ENCODE peak calls at places on chromosome 20, in six cellular contexts. U is IMR-90, M is H1, F is mesendoderm, P is neuronal stem cell, S is trophoblast cell. Q is an unnamed sample.
A peak's percentile ranks its signal among the peaks of the same experiment; 100 is the strongest.

GRCh38 chr20:18412202-18412901 is 54.5 kb downstream of the DZANK1 start:
- DNase-seq in S (no peak), P (no peak), M (no peak), F (peak; percentile 28), U (no peak), Q (no peak)

GRCh38 chr20:41125530-41126457 is 11.5 kb upstream of the PLCG1 start:
- DNase-seq in M (no peak), U (no peak), S (no peak), F (no peak), P (no peak), Q (no peak)

GRCh38 chr20:25158043-25158442 is 37.5 kb upstream of the ENTPD6 start:
- DNase-seq in S (no peak), M (no peak), F (no peak), U (no peak), P (no peak), Q (no peak)

GRCh38 chr20:5895626-5896025 is 54.7 kb downstream of the TRMT6 start:
- DNase-seq in F (no peak), P (no peak), M (no peak), U (no peak), S (no peak), Q (no peak)

GRCh38 chr20:8414611-8415274 is 282.7 kb downstream of the PLCB1 start:
- DNase-seq in M (no peak), P (no peak), U (peak; percentile 78), S (no peak), F (no peak), Q (peak; percentile 65)

GRCh38 chr20:57620274-57620990 is at the start of gene ZBP1:
- DNase-seq in F (no peak), S (no peak), P (no peak), U (no peak), M (no peak), Q (no peak)

GRCh38 chr20:39302312-39302711 is 340.2 kb downstream of the DHX35 start:
- DNase-seq in P (no peak), U (no peak), F (no peak), S (no peak), M (no peak), Q (no peak)

GRCh38 chr20:37651932-37652331 is 41.9 kb upstream of the CTNNBL1 start:
- DNase-seq in S (peak; percentile 31), F (peak; percentile 66), P (peak; percentile 59), U (no peak), M (peak; percentile 34), Q (no peak)

GRCh38 chr20:10167025-10167424 is 51.6 kb upstream of the SNAP25 start:
- DNase-seq in F (no peak), U (no peak), M (no peak), S (no peak), P (no peak), Q (no peak)

GRCh38 chr20:59939879-59940128 is 301 bp downstream of the PPP1R3D start:
- DNase-seq in S (peak; percentile 36), M (no peak), P (no peak), F (no peak), U (peak; percentile 4), Q (no peak)

GRCh38 chr20:37290158-37290810 is 829 bp downstream of the MANBAL start:
- DNase-seq in M (no peak), P (no peak), S (no peak), U (no peak), F (no peak), Q (no peak)

GRCh38 chr20:5316188-5317158 is at the start of gene PROKR2:
- DNase-seq in M (peak; percentile 17), F (peak; percentile 78), P (peak; percentile 61), U (no peak), S (no peak), Q (peak; percentile 4)

DNA sequence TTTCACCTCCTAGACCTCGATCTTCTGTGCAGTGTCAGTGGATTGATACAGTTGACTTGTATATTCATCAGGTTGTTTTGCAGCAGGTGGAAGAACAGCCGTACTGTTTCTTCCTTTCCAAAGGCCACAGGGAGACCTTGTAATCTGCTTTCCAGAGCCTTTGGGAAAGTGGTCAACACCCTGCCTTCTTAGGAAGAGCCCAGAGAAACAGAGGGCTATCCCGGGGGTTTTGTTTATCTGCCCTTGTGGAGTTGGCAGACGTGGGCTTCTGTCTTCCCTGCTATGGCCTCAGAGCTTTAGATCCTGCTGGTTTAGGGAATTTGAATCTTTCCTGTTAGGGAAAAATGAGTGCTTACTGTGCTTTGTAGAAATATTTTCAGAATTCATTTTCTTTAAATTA is 19.6 kb downstream of the STX16 start:
- DNase-seq in P (no peak), M (no peak), S (no peak), U (no peak), F (no peak), Q (no peak)
- H2AK5ac ChIP-seq in P (no peak overlapping the region), M (peak overlapping the region; percentile 100), S (no peak overlapping the region), U (peak overlapping the region; percentile 24), F (no peak overlapping the region), Q (no peak overlapping the region)

DNA sequence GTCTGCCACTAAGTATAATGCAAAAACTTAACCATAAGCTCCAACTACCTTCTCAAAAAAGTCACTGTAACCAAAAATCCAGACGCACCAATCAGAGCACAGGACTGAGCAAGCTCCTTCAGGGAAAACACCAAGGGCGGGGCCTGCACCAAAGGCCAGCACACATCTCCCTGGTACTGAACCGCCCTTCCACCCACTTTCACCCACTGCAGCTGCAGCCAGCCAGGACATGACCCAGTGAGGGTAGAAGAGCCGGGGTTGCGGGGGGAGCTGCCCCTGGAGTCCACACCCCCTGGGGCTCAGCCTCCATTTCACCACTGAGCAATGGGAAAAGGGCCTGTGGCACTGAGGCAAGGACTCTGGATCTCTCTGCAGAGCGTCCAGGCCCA is 54.3 kb downstream of the TAF4 start:
- DNase-seq in F (no peak), S (no peak), P (no peak), M (no peak), U (no peak), Q (no peak)
- H3K27ac ChIP-seq in F (no peak overlapping the region), S (no peak overlapping the region), P (no peak overlapping the region), M (no peak overlapping the region), U (no peak overlapping the region), Q (no peak overlapping the region)

GRCh38 chr20:2795451-2795850 is 5.0 kb downstream of the CPXM1 start:
- DNase-seq in U (no peak), M (no peak), F (no peak), P (no peak), S (no peak), Q (no peak)

GRCh38 chr20:2793471-2793870 is 7.0 kb downstream of the CPXM1 start:
- DNase-seq in F (no peak), P (no peak), S (no peak), M (no peak), U (no peak), Q (no peak)

GRCh38 chr20:2796011-2796660 is 4.3 kb downstream of the CPXM1 start:
- DNase-seq in P (no peak), F (no peak), M (no peak), U (no peak), S (no peak), Q (no peak)

GRCh38 chr20:2794866-2795447 is 5.5 kb downstream of the CPXM1 start:
- DNase-seq in M (no peak), F (no peak), S (no peak), P (no peak), U (no peak), Q (no peak)

GRCh38 chr20:2794202-2794748 is 6.2 kb downstream of the CPXM1 start:
- DNase-seq in S (no peak), F (no peak), U (no peak), P (no peak), M (no peak), Q (no peak)
- H3K36me3 ChIP-seq in S (peaks cover 30% of the 10 kb centered on the region), F (peaks cover 13% of the 10 kb centered on the region), U (no peaks in the 10 kb centered on the region), P (peaks cover 47% of the 10 kb centered on the region), M (peaks cover 35% of the 10 kb centered on the region), Q (peaks cover 38% of the 10 kb centered on the region)

DNA sequence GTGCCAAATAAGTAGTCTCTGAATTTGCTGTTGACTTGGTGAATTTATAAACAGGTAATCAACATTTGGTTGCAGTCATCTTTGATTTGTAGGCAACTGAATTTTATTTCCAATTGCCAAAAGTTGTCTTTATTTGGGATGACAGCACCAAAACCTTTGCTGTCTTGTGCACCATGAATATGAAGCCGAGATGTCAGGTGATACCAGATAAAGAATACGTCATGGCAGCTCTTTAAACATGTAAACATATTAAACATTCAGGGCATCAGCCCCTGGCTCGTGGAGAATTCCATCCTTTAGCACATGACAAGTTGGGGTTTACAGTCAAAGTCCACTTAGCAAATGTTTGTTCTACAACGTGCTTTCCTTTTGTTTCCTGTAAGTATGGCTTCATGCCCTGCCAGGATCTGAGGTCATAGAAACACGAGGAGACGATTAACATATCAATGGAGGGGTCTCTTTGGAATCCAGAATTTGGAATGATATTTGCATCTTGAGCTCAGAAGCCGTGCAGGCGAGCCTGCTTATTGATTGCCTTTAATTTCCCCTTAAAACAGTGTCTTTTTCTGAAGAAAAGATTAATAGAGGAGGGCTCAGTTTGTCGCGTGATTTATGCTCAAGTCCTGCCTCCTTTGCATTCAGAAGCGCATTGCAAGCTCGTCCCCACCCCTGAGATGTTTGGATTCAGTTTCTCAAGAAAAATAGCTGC is 170.2 kb upstream of the ZNF217 start:
- DNase-seq in S (no peak), P (no peak), U (peak; percentile 58), F (peak; percentile 79), M (peak; percentile 36), Q (peak; percentile 82)
- H2AK5ac ChIP-seq in S (no peak overlapping the region), P (no peak overlapping the region), U (no peak overlapping the region), F (no peak overlapping the region), M (no peak overlapping the region), Q (no peak overlapping the region)